ENCODE peak calls at places on chromosome 9, in ten cellular contexts. One of them, this sample, is unnamed.

GRCh38 chr9:124040186-124040920 is 28.8 kb downstream of the LHX2 start:
- DNase-seq in body of pancreas: no peak
- DNase-seq in GM12878: no peak
- DNase-seq in stomach: no peak
- DNase-seq in endothelial cell of umbilical vein: no peak
- DNase-seq in A549: no peak
- DNase-seq in tibial nerve: no peak
- DNase-seq in transverse colon: no peak
- DNase-seq in GM12892: no peak
- DNase-seq in esophagus muscularis mucosa: no peak
- DNase-seq in this sample: no peak

GRCh38 chr9:131237931-131238401 is 38.3 kb downstream of the FAM78A start:
- DNase-seq in body of pancreas: peak
- DNase-seq in GM12878: peak
- DNase-seq in stomach: peak
- DNase-seq in endothelial cell of umbilical vein: peak
- DNase-seq in A549: no peak
- DNase-seq in tibial nerve: peak
- DNase-seq in transverse colon: peak
- DNase-seq in GM12892: peak
- DNase-seq in esophagus muscularis mucosa: no peak
- DNase-seq in this sample: peak

GRCh38 chr9:134372621-134373267 is 46.5 kb downstream of the RXRA start:
- DNase-seq in body of pancreas: no peak
- DNase-seq in GM12878: no peak
- DNase-seq in stomach: no peak
- DNase-seq in endothelial cell of umbilical vein: no peak
- DNase-seq in A549: no peak
- DNase-seq in tibial nerve: no peak
- DNase-seq in transverse colon: peak
- DNase-seq in GM12892: no peak
- DNase-seq in esophagus muscularis mucosa: no peak
- DNase-seq in this sample: no peak

GRCh38 chr9:79883073-79883645 is 311.4 kb downstream of the TLE4 start:
- DNase-seq in body of pancreas: no peak
- DNase-seq in GM12878: no peak
- DNase-seq in stomach: no peak
- DNase-seq in endothelial cell of umbilical vein: no peak
- DNase-seq in A549: no peak
- DNase-seq in tibial nerve: no peak
- DNase-seq in transverse colon: peak
- DNase-seq in GM12892: no peak
- DNase-seq in esophagus muscularis mucosa: no peak
- DNase-seq in this sample: no peak

GRCh38 chr9:74551266-74551665 is 54.1 kb downstream of the RORB start:
- DNase-seq in body of pancreas: no peak
- DNase-seq in GM12878: no peak
- DNase-seq in stomach: no peak
- DNase-seq in endothelial cell of umbilical vein: no peak
- DNase-seq in A549: no peak
- DNase-seq in tibial nerve: no peak
- DNase-seq in transverse colon: no peak
- DNase-seq in GM12892: no peak
- DNase-seq in esophagus muscularis mucosa: no peak
- DNase-seq in this sample: no peak

GRCh38 chr9:76756273-76756650 is 8.0 kb upstream of the PCA3 start:
- DNase-seq in body of pancreas: no peak
- DNase-seq in GM12878: no peak
- DNase-seq in stomach: no peak
- DNase-seq in endothelial cell of umbilical vein: no peak
- DNase-seq in A549: peak
- DNase-seq in tibial nerve: peak
- DNase-seq in transverse colon: peak
- DNase-seq in GM12892: no peak
- DNase-seq in esophagus muscularis mucosa: peak
- DNase-seq in this sample: no peak

GRCh38 chr9:76161546-76161945 is 232.7 kb downstream of the RFK start:
- DNase-seq in body of pancreas: no peak
- DNase-seq in GM12878: no peak
- DNase-seq in stomach: no peak
- DNase-seq in endothelial cell of umbilical vein: no peak
- DNase-seq in A549: no peak
- DNase-seq in tibial nerve: no peak
- DNase-seq in transverse colon: no peak
- DNase-seq in GM12892: no peak
- DNase-seq in esophagus muscularis mucosa: no peak
- DNase-seq in this sample: no peak

GRCh38 chr9:81605154-81605670 is 84.1 kb downstream of the TLE1 start:
- DNase-seq in body of pancreas: no peak
- DNase-seq in GM12878: no peak
- DNase-seq in stomach: no peak
- DNase-seq in endothelial cell of umbilical vein: no peak
- DNase-seq in A549: no peak
- DNase-seq in tibial nerve: no peak
- DNase-seq in transverse colon: no peak
- DNase-seq in GM12892: no peak
- DNase-seq in esophagus muscularis mucosa: no peak
- DNase-seq in this sample: no peak

GRCh38 chr9:98862936-98863335 is 55.5 kb downstream of the GALNT12 start:
- DNase-seq in body of pancreas: no peak
- DNase-seq in GM12878: no peak
- DNase-seq in stomach: no peak
- DNase-seq in endothelial cell of umbilical vein: no peak
- DNase-seq in A549: no peak
- DNase-seq in tibial nerve: no peak
- DNase-seq in transverse colon: no peak
- DNase-seq in GM12892: no peak
- DNase-seq in esophagus muscularis mucosa: no peak
- DNase-seq in this sample: no peak

GRCh38 chr9:87547665-87548064 is 50.0 kb downstream of the DAPK1 start:
- DNase-seq in body of pancreas: peak
- DNase-seq in GM12878: no peak
- DNase-seq in stomach: peak
- DNase-seq in endothelial cell of umbilical vein: no peak
- DNase-seq in A549: peak
- DNase-seq in tibial nerve: no peak
- DNase-seq in transverse colon: no peak
- DNase-seq in GM12892: no peak
- DNase-seq in esophagus muscularis mucosa: peak
- DNase-seq in this sample: no peak

GRCh38 chr9:134568116-134568515 is 73.5 kb upstream of the COL5A1 start:
- DNase-seq in body of pancreas: peak
- DNase-seq in GM12878: no peak
- DNase-seq in stomach: peak
- DNase-seq in endothelial cell of umbilical vein: no peak
- DNase-seq in A549: no peak
- DNase-seq in tibial nerve: no peak
- DNase-seq in transverse colon: no peak
- DNase-seq in GM12892: no peak
- DNase-seq in esophagus muscularis mucosa: peak
- DNase-seq in this sample: no peak

GRCh38 chr9:115157245-115157674 is 39.3 kb upstream of the TNC start:
- DNase-seq in body of pancreas: no peak
- DNase-seq in GM12878: no peak
- DNase-seq in stomach: no peak
- DNase-seq in endothelial cell of umbilical vein: no peak
- DNase-seq in A549: peak
- DNase-seq in tibial nerve: no peak
- DNase-seq in transverse colon: no peak
- DNase-seq in GM12892: no peak
- DNase-seq in esophagus muscularis mucosa: no peak
- DNase-seq in this sample: no peak

GRCh38 chr9:89594811-89595550 is 9.8 kb upstream of the GADD45G start:
- DNase-seq in body of pancreas: no peak
- DNase-seq in GM12878: no peak
- DNase-seq in stomach: no peak
- DNase-seq in endothelial cell of umbilical vein: no peak
- DNase-seq in A549: no peak
- DNase-seq in tibial nerve: no peak
- DNase-seq in transverse colon: no peak
- DNase-seq in GM12892: no peak
- DNase-seq in esophagus muscularis mucosa: peak
- DNase-seq in this sample: no peak

GRCh38 chr9:38232895-38233294 is 159.6 kb upstream of the ALDH1B1 start:
- DNase-seq in body of pancreas: no peak
- DNase-seq in GM12878: no peak
- DNase-seq in stomach: no peak
- DNase-seq in endothelial cell of umbilical vein: no peak
- DNase-seq in A549: no peak
- DNase-seq in tibial nerve: no peak
- DNase-seq in transverse colon: no peak
- DNase-seq in GM12892: no peak
- DNase-seq in esophagus muscularis mucosa: no peak
- DNase-seq in this sample: no peak

GRCh38 chr9:94864183-94864582 is 137.7 kb downstream of the AOPEP start:
- DNase-seq in body of pancreas: no peak
- DNase-seq in GM12878: no peak
- DNase-seq in stomach: no peak
- DNase-seq in endothelial cell of umbilical vein: peak
- DNase-seq in A549: no peak
- DNase-seq in tibial nerve: no peak
- DNase-seq in transverse colon: no peak
- DNase-seq in GM12892: no peak
- DNase-seq in esophagus muscularis mucosa: no peak
- DNase-seq in this sample: no peak

GRCh38 chr9:21317956-21318923 is 13.1 kb upstream of the IFNA5 start:
- DNase-seq in body of pancreas: peak
- DNase-seq in GM12878: no peak
- DNase-seq in stomach: peak
- DNase-seq in endothelial cell of umbilical vein: peak
- DNase-seq in A549: peak
- DNase-seq in tibial nerve: peak
- DNase-seq in transverse colon: peak
- DNase-seq in GM12892: no peak
- DNase-seq in esophagus muscularis mucosa: no peak
- DNase-seq in this sample: no peak

GRCh38 chr9:110077926-110078325 is 130.0 kb downstream of the C9orf152 start:
- DNase-seq in body of pancreas: no peak
- DNase-seq in GM12878: no peak
- DNase-seq in stomach: no peak
- DNase-seq in endothelial cell of umbilical vein: no peak
- DNase-seq in A549: no peak
- DNase-seq in tibial nerve: no peak
- DNase-seq in transverse colon: no peak
- DNase-seq in GM12892: no peak
- DNase-seq in esophagus muscularis mucosa: no peak
- DNase-seq in this sample: no peak

GRCh38 chr9:132509921-132510874 is 72.2 kb upstream of the BARHL1 start:
- DNase-seq in body of pancreas: no peak
- DNase-seq in GM12878: no peak
- DNase-seq in stomach: no peak
- DNase-seq in endothelial cell of umbilical vein: no peak
- DNase-seq in A549: no peak
- DNase-seq in tibial nerve: no peak
- DNase-seq in transverse colon: no peak
- DNase-seq in GM12892: no peak
- DNase-seq in esophagus muscularis mucosa: no peak
- DNase-seq in this sample: no peak
- TF ChIP-seq POLR2A in body of pancreas: no peak
- TF ChIP-seq POLR2A in GM12878: no peak
- TF ChIP-seq POLR2A in stomach: no peak
- TF ChIP-seq POLR2A in endothelial cell of umbilical vein: no peak
- TF ChIP-seq POLR2A in A549: no peak
- TF ChIP-seq POLR2A in tibial nerve: no peak
- TF ChIP-seq POLR2A in transverse colon: no peak
- TF ChIP-seq POLR2A in GM12892: no peak
- TF ChIP-seq POLR2A in esophagus muscularis mucosa: no peak
- TF ChIP-seq POLR2A in this sample: no peak

DNA sequence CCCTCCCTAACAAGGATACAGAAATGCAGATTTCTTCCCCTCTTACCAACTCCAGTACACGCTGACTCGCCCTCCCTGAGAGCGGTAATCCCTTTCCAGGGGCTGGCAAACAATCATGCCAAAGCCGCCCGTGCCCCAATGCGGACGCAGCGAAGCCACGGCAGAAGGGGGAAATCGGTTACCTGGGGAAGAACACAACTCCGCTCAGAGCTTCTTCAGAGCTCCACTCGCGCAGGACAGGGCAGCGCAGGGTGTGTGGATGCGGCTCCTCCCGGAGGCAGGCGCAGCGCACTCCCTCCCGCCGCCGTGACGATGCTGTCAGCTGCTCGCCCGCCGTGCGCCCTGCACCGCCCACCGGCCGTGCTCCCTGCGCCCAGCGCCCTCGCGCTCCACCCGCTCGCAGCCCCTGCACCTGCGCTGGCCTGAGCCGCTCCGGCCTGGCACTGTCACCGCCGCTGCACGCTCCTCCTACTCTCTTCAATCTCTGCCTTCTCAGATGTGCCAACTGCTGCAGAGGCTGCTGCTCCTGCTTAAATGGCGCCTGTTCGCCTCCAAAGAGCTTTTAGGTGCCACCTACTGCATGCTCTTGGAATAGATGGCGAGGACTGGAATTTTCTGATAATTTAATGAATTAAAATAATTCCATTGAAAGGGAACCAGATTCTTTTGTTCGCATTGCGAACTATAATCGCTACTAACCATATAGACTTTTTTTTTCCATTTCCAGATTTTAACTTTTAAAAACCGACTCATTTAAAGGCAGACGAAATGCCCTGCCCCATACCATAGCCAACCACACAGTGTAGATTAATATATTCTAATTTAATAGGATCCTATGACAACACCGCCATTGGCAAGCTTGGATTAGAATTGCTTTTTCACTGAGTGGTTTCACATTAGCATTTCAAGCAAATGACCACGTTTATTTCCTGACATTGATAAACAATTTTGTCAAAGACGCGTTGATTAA is at the start of gene DIRAS2:
- DNase-seq in body of pancreas: peak
- DNase-seq in GM12878: no peak
- DNase-seq in stomach: peak
- DNase-seq in endothelial cell of umbilical vein: peak
- DNase-seq in A549: peak
- DNase-seq in tibial nerve: no peak
- DNase-seq in transverse colon: peak
- DNase-seq in GM12892: no peak
- DNase-seq in esophagus muscularis mucosa: no peak
- DNase-seq in this sample: no peak
- TF ChIP-seq POLR2A in body of pancreas: peak
- TF ChIP-seq POLR2A in GM12878: no peak
- TF ChIP-seq POLR2A in stomach: no peak
- TF ChIP-seq POLR2A in endothelial cell of umbilical vein: no peak
- TF ChIP-seq POLR2A in A549: no peak
- TF ChIP-seq POLR2A in tibial nerve: no peak
- TF ChIP-seq POLR2A in transverse colon: no peak
- TF ChIP-seq POLR2A in GM12892: no peak
- TF ChIP-seq POLR2A in esophagus muscularis mucosa: no peak
- TF ChIP-seq POLR2A in this sample: no peak

GRCh38 chr9:136514022-136514714 is 31.3 kb upstream of the SEC16A start:
- DNase-seq in body of pancreas: no peak
- DNase-seq in GM12878: no peak
- DNase-seq in stomach: no peak
- DNase-seq in endothelial cell of umbilical vein: no peak
- DNase-seq in A549: no peak
- DNase-seq in tibial nerve: no peak
- DNase-seq in transverse colon: no peak
- DNase-seq in GM12892: no peak
- DNase-seq in esophagus muscularis mucosa: no peak
- DNase-seq in this sample: no peak
- TF ChIP-seq POLR2A in body of pancreas: no peak
- TF ChIP-seq POLR2A in GM12878: no peak
- TF ChIP-seq POLR2A in stomach: no peak
- TF ChIP-seq POLR2A in endothelial cell of umbilical vein: no peak
- TF ChIP-seq POLR2A in A549: no peak
- TF ChIP-seq POLR2A in tibial nerve: no peak
- TF ChIP-seq POLR2A in transverse colon: no peak
- TF ChIP-seq POLR2A in GM12892: no peak
- TF ChIP-seq POLR2A in esophagus muscularis mucosa: no peak
- TF ChIP-seq POLR2A in this sample: no peak

GRCh38 chr9:9469271-9469670 is 1143.5 kb downstream of the PTPRD start:
- DNase-seq in body of pancreas: no peak
- DNase-seq in GM12878: no peak
- DNase-seq in stomach: no peak
- DNase-seq in endothelial cell of umbilical vein: no peak
- DNase-seq in A549: no peak
- DNase-seq in tibial nerve: no peak
- DNase-seq in transverse colon: no peak
- DNase-seq in GM12892: no peak
- DNase-seq in esophagus muscularis mucosa: no peak
- DNase-seq in this sample: no peak
- TF ChIP-seq POLR2A in body of pancreas: no peak
- TF ChIP-seq POLR2A in GM12878: no peak
- TF ChIP-seq POLR2A in stomach: no peak
- TF ChIP-seq POLR2A in endothelial cell of umbilical vein: no peak
- TF ChIP-seq POLR2A in A549: no peak
- TF ChIP-seq POLR2A in tibial nerve: no peak
- TF ChIP-seq POLR2A in transverse colon: no peak
- TF ChIP-seq POLR2A in GM12892: no peak
- TF ChIP-seq POLR2A in esophagus muscularis mucosa: no peak
- TF ChIP-seq POLR2A in this sample: no peak

This sample was measured in GM12891.